ENCODE peak calls at places on chromosomes 1 and 21, in five cellular contexts. F is dermis microvascular lymphatic vessel endothelial cell, L is PC-9, W is midbrain, D is lower lobe of right lung. T is an unnamed sample.

GRCh38 chr1:11653616-11654570 is at the start of gene FBXO2:
- DNase-seq in F (no peak), L (peak), W (no peak), D (peak), T (no peak)

GRCh38 chr21:44572959-44573583 is 458 bp upstream of the KRTAP10-4 start:
- DNase-seq in F (no peak), L (no peak), W (no peak), D (peak), T (no peak)

GRCh38 chr1:90725341-90725960 is 8.3 kb upstream of the BARHL2 start:
- DNase-seq in F (no peak), L (no peak), W (peak), D (no peak), T (no peak)

GRCh38 chr1:8043621-8044020 is 17.5 kb upstream of the ERRFI1 start:
- DNase-seq in F (no peak), L (no peak), W (no peak), D (no peak), T (no peak)

GRCh38 chr1:218547901-218548730 is 203.0 kb downstream of the TGFB2 start:
- DNase-seq in F (no peak), L (no peak), W (no peak), D (no peak), T (no peak)

GRCh38 chr1:246907472-246907871 is 24.3 kb downstream of the AHCTF1 start:
- DNase-seq in F (peak), L (no peak), W (peak), D (no peak), T (peak)

GRCh38 chr1:231214918-231215675 is 25.9 kb upstream of the GNPAT start:
- DNase-seq in F (no peak), L (no peak), W (no peak), D (no peak), T (no peak)

GRCh38 chr1:57067863-57068262 is 102.0 kb upstream of the C8B start:
- DNase-seq in F (no peak), L (no peak), W (no peak), D (no peak), T (no peak)

GRCh38 chr21:29642551-29643245 is 297.1 kb downstream of the GRIK1 start:
- DNase-seq in F (no peak), L (no peak), W (no peak), D (no peak), T (no peak)

T was measured in central memory CD4-positive, alpha-beta T cell.